ENCODE peak calls at places on chromosomes 6 and 20, in four cellular contexts. One of them, this sample, is unnamed.

GRCh38 chr20:35432430-35432735 is 5.6 kb downstream of the GDF5 start:
- DNase-seq in foreskin fibroblast: peak
- DNase-seq in left lung: no peak
- DNase-seq in astrocyte: no peak
- DNase-seq in this sample: no peak

GRCh38 chr6:168037856-168038255 is 40.4 kb downstream of the KIF25 start:
- DNase-seq in foreskin fibroblast: no peak
- DNase-seq in astrocyte: no peak
- DNase-seq in left lung: no peak
- DNase-seq in this sample: no peak

GRCh38 chr20:48904566-48905321 is 16.8 kb upstream of the ARFGEF2 start:
- DNase-seq in left lung: no peak
- DNase-seq in foreskin fibroblast: peak
- DNase-seq in astrocyte: peak
- DNase-seq in this sample: peak

GRCh38 chr6:343960-344815 is 47.4 kb upstream of the IRF4 start:
- DNase-seq in foreskin fibroblast: no peak
- DNase-seq in left lung: no peak
- DNase-seq in astrocyte: peak
- DNase-seq in this sample: peak

GRCh38 chr6:150025201-150025917 is at the start of gene RAET1L:
- DNase-seq in astrocyte: peak
- DNase-seq in left lung: no peak
- DNase-seq in foreskin fibroblast: peak
- DNase-seq in this sample: peak

GRCh38 chr6:17866876-17867444 is 120.5 kb downstream of the KIF13A start:
- DNase-seq in astrocyte: no peak
- DNase-seq in left lung: no peak
- DNase-seq in foreskin fibroblast: no peak
- DNase-seq in this sample: no peak

GRCh38 chr6:40352006-40352405 is 235.2 kb downstream of the LRFN2 start:
- DNase-seq in astrocyte: no peak
- DNase-seq in foreskin fibroblast: no peak
- DNase-seq in left lung: no peak
- DNase-seq in this sample: no peak

GRCh38 chr20:34691838-34692237 is 12.3 kb upstream of the TP53INP2 start:
- DNase-seq in astrocyte: no peak
- DNase-seq in left lung: no peak
- DNase-seq in foreskin fibroblast: no peak
- DNase-seq in this sample: no peak

GRCh38 chr6:92790381-92790780 is 629.0 kb downstream of the EPHA7 start:
- DNase-seq in foreskin fibroblast: no peak
- DNase-seq in astrocyte: no peak
- DNase-seq in left lung: no peak
- DNase-seq in this sample: no peak

GRCh38 chr6:7673063-7673536 is 52.8 kb upstream of the BMP6 start:
- DNase-seq in left lung: no peak
- DNase-seq in foreskin fibroblast: peak
- DNase-seq in astrocyte: peak
- DNase-seq in this sample: peak

DNA sequence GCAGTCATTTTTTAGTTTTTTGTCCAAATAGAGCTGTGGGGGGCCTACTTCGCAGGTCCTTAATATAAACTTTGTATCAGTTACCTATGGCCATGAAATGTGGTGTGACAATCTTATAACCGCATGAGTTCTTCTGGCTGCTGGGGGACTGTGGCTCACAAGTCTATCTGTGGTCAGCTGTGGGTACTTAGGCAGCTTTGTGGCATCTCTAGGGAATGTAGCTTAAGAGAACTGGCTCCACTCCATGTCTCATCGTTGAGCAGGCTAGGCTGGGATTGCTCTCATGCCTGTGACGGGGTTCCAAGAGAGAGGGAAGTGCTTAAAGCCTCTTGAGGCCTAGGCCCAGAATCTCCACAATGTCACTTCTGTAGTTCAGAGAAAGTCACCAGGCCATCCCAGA is 140.5 kb downstream of the BTBD3 start:
- DNase-seq in astrocyte: peak
- DNase-seq in left lung: no peak
- DNase-seq in foreskin fibroblast: no peak
- DNase-seq in this sample: peak
- TF ChIP-seq CTCF in astrocyte: no peak
- TF ChIP-seq CTCF in left lung: no peak
- TF ChIP-seq CTCF in foreskin fibroblast: no peak
- TF ChIP-seq CTCF in this sample: no peak

DNA sequence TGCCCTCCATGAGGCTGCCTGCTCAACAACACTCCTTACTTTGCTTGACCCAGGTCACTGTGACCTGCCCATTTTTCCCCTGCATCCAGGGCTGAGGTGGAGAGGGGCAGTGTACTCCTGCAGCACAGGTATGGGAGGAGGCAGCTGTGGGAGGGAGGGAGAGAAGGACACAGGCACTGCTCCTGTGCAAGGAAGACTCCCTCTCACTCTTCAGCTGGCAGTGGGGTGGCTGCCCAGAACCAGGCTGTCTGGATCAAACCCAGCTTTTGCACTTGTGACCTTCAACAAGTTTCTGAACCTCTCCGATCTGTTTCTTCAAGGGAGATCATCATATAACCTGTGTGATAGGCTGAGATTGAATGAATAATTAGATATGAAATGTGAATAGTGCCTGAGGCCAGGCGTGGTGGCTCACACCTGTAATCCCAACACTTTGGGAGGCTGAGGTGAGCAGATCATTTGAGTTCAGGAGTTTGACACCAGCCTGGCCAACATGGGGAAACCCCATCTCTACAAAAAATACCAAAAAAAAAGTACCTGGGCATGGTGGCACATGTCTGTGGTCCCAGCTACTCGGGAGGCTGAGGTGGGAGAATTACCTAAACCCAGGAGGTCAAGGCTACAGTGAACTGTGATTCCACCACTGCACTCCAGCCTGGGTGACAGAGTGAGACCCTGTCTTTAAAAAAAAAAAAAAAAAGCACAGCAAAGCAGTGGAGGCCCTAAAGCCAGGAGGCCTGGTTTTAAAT is 14.2 kb downstream of the TGIF2 start:
- DNase-seq in foreskin fibroblast: no peak
- DNase-seq in left lung: no peak
- DNase-seq in astrocyte: no peak
- DNase-seq in this sample: no peak
- H3K4me3 ChIP-seq in foreskin fibroblast: no peak
- H3K4me3 ChIP-seq in left lung: no peak
- H3K4me3 ChIP-seq in astrocyte: no peak
- H3K4me3 ChIP-seq in this sample: no peak

DNA sequence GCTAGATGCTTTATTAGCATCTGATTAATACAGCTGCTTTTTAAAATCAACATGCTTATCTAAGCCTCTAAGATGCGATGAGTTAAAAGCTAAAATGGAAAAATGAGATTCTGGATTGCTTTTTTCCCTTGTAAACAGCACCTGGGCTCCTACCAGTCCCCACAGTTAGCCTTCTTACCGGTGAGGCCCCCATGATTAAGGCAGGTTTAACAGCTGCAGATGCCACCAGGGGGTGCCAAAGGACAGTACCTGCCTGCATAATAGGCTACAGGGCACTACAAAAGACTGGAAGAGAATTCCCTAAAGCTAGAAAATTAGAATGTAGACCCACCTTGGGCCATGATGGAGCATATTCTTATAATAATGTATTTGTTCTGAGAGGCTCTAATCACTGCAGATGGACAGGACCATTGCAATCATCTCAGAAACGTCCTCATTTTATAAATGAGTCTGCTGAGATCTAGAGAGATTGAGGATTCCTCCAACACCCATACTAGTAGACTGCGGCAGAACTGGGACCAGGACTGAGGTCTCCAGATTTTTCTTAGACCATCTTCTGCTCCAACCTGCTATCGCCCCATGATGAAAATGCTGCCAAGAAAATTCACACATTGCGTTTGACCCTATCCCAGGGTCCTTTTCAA is 148.7 kb downstream of the RPS12 start:
- DNase-seq in left lung: peak
- DNase-seq in foreskin fibroblast: peak
- DNase-seq in astrocyte: peak
- DNase-seq in this sample: peak
- TF ChIP-seq CTCF in left lung: peak
- TF ChIP-seq CTCF in foreskin fibroblast: peak
- TF ChIP-seq CTCF in astrocyte: peak
- TF ChIP-seq CTCF in this sample: peak

GRCh38 chr6:3355358-3356055 is 96.8 kb downstream of the PSMG4 start:
- DNase-seq in left lung: no peak
- DNase-seq in astrocyte: no peak
- DNase-seq in foreskin fibroblast: peak
- DNase-seq in this sample: no peak
- H3K4me3 ChIP-seq in left lung: peak
- H3K4me3 ChIP-seq in astrocyte: peak
- H3K4me3 ChIP-seq in foreskin fibroblast: peak
- H3K4me3 ChIP-seq in this sample: peak

GRCh38 chr6:15665237-15665636 is 2.4 kb upstream of the DTNBP1 start:
- DNase-seq in foreskin fibroblast: no peak
- DNase-seq in astrocyte: no peak
- DNase-seq in left lung: no peak
- DNase-seq in this sample: no peak

GRCh38 chr6:15672291-15672690 is 9.5 kb upstream of the DTNBP1 start:
- DNase-seq in astrocyte: no peak
- DNase-seq in left lung: no peak
- DNase-seq in foreskin fibroblast: no peak
- DNase-seq in this sample: no peak

GRCh38 chr6:15663057-15663638 is 320 bp upstream of the DTNBP1 start:
- DNase-seq in astrocyte: peak
- DNase-seq in left lung: no peak
- DNase-seq in foreskin fibroblast: peak
- DNase-seq in this sample: peak

GRCh38 chr6:15674690-15675386 is 12.0 kb upstream of the DTNBP1 start:
- DNase-seq in astrocyte: no peak
- DNase-seq in foreskin fibroblast: no peak
- DNase-seq in left lung: no peak
- DNase-seq in this sample: no peak

DNA sequence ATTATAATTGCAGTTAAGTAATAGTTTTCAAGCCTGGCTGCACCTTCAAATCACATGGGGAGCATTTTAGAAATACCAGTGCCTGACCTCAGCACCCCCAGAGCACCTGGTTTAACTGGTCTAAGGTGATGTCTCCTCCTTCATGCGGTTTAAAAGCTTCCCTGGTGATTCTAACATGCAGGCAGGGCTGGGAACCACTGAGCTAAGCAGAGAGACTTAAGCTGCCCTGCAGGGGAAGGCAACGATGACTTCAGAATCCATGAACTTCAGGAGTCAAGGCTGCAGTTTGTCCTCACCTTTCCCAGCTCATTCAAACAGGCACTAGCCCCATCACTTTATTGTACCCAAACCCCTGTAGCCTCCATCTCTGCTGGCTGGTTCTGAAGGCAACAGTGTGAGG is 6.1 kb upstream of the DTNBP1 start:
- DNase-seq in left lung: no peak
- DNase-seq in astrocyte: no peak
- DNase-seq in foreskin fibroblast: no peak
- DNase-seq in this sample: no peak
- TF ChIP-seq CTCF in left lung: no peak
- TF ChIP-seq CTCF in astrocyte: no peak
- TF ChIP-seq CTCF in foreskin fibroblast: no peak
- TF ChIP-seq CTCF in this sample: no peak

GRCh38 chr6:10420546-10421507 is 6.0 kb upstream of the TFAP2A start:
- DNase-seq in astrocyte: no peak
- DNase-seq in foreskin fibroblast: no peak
- DNase-seq in left lung: no peak
- DNase-seq in this sample: no peak

GRCh38 chr6:10418361-10418861 is 3.5 kb upstream of the TFAP2A start:
- DNase-seq in astrocyte: no peak
- DNase-seq in foreskin fibroblast: no peak
- DNase-seq in left lung: no peak
- DNase-seq in this sample: no peak

GRCh38 chr6:10419749-10420545 is 5.1 kb upstream of the TFAP2A start:
- DNase-seq in astrocyte: no peak
- DNase-seq in foreskin fibroblast: peak
- DNase-seq in left lung: no peak
- DNase-seq in this sample: no peak

GRCh38 chr6:10417681-10418104 is 2.8 kb upstream of the TFAP2A start:
- DNase-seq in astrocyte: no peak
- DNase-seq in foreskin fibroblast: no peak
- DNase-seq in left lung: no peak
- DNase-seq in this sample: no peak

DNA sequence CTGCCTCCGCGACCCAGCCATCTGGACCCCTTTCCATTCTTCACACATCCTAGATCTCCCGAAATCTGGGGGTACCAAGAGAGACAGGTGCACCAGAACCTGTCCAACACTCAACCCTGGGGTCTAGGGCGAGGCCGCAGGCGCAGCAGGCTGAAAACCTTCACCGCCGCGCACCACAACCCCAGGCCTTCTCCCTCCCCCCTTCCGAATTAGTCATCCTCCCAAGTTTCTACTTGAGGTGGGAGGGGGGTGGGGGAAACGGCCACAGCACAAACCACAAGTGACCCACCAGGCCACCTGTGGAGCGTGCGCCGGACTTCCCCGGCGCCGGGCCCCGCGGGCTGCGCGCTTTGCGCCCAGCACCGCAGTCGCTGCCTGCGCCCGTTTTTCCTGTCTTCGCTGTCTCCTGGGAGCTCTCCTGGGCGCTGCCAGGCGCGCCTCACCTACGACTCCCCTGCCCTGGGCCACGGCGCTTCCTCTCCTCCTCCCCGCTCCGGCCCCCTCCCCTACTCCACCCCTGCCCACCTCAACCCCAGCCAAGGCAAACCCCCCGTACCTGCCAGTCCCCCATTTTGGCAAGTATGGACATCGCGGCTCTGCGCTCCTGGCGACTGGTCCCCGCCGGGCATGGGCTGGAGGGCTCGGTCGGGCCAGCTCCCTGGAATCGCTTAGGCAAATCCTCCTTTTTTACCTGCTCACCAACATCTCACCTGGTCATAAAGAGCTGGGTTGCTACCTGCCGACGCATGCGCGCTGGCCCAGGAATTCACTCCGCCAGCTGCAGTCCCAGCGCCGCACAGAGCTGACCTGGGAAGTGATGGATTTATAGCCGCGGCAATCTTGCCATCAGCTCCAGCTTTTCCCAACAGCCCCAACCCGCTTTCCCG is 4.2 kb upstream of the TFAP2A start:
- DNase-seq in astrocyte: peak
- DNase-seq in left lung: no peak
- DNase-seq in foreskin fibroblast: peak
- DNase-seq in this sample: no peak
- H3K4me3 ChIP-seq in astrocyte: peak
- H3K4me3 ChIP-seq in left lung: no peak
- H3K4me3 ChIP-seq in foreskin fibroblast: peak
- H3K4me3 ChIP-seq in this sample: no peak

GRCh38 chr6:160261991-160262718 is 3.5 kb upstream of the SLC22A2 start:
- DNase-seq in foreskin fibroblast: no peak
- DNase-seq in astrocyte: no peak
- DNase-seq in left lung: no peak
- DNase-seq in this sample: no peak
- TF ChIP-seq CTCF in foreskin fibroblast: no peak
- TF ChIP-seq CTCF in astrocyte: no peak
- TF ChIP-seq CTCF in left lung: no peak
- TF ChIP-seq CTCF in this sample: no peak

This sample was measured in AG10803.